ENCODE peak calls at places on chromosomes 3 and 15, in eight cellular contexts. One of them, this sample, is unnamed.
A peak's percentile ranks its signal among the peaks of the same experiment; 100 is the strongest.

GRCh38 chr3:31748281-31749245 is 215.8 kb downstream of the STT3B start:
- DNase-seq in GM04504: no peak
- DNase-seq in EL: no peak
- DNase-seq in activated gamma-delta T cell treated with Interleukin-2 at 50 U/mL for 16 hours: no peak
- DNase-seq in T-helper 9 cell: no peak
- DNase-seq in tibial artery: no peak
- DNase-seq in prostate gland: no peak
- DNase-seq in globus pallidus: no peak
- DNase-seq in this sample: no peak

GRCh38 chr15:84856731-84857417 is 27.6 kb upstream of the SLC28A1 start:
- DNase-seq in activated gamma-delta T cell treated with Interleukin-2 at 50 U/mL for 16 hours: no peak
- DNase-seq in EL: no peak
- DNase-seq in prostate gland: no peak
- DNase-seq in GM04504: no peak
- DNase-seq in tibial artery: no peak
- DNase-seq in T-helper 9 cell: no peak
- DNase-seq in globus pallidus: no peak
- DNase-seq in this sample: no peak

GRCh38 chr3:4570840-4571621 is 77.9 kb downstream of the ITPR1 start:
- DNase-seq in globus pallidus: peak; percentile 10
- DNase-seq in activated gamma-delta T cell treated with Interleukin-2 at 50 U/mL for 16 hours: no peak
- DNase-seq in GM04504: no peak
- DNase-seq in prostate gland: no peak
- DNase-seq in T-helper 9 cell: no peak
- DNase-seq in tibial artery: no peak
- DNase-seq in EL: no peak
- DNase-seq in this sample: no peak

GRCh38 chr15:60096157-60096556 is 92.0 kb downstream of the FOXB1 start:
- DNase-seq in GM04504: no peak
- DNase-seq in prostate gland: no peak
- DNase-seq in EL: peak; percentile 83
- DNase-seq in tibial artery: no peak
- DNase-seq in activated gamma-delta T cell treated with Interleukin-2 at 50 U/mL for 16 hours: no peak
- DNase-seq in T-helper 9 cell: no peak
- DNase-seq in globus pallidus: no peak
- DNase-seq in this sample: no peak

GRCh38 chr3:105868745-105869530 is at the start of gene CBLB:
- DNase-seq in EL: peak; percentile 95
- DNase-seq in T-helper 9 cell: peak; percentile 73
- DNase-seq in tibial artery: peak; percentile 96
- DNase-seq in activated gamma-delta T cell treated with Interleukin-2 at 50 U/mL for 16 hours: peak; percentile 77
- DNase-seq in globus pallidus: peak; percentile 95
- DNase-seq in GM04504: peak; percentile 95
- DNase-seq in prostate gland: peak; percentile 92
- DNase-seq in this sample: peak; percentile 94

GRCh38 chr15:95259965-95260364 is 1028.6 kb downstream of the MCTP2 start:
- DNase-seq in activated gamma-delta T cell treated with Interleukin-2 at 50 U/mL for 16 hours: no peak
- DNase-seq in globus pallidus: no peak
- DNase-seq in T-helper 9 cell: no peak
- DNase-seq in GM04504: no peak
- DNase-seq in EL: no peak
- DNase-seq in tibial artery: no peak
- DNase-seq in prostate gland: no peak
- DNase-seq in this sample: no peak

GRCh38 chr3:18379647-18380046 is 45.5 kb downstream of the SATB1 start:
- DNase-seq in EL: no peak
- DNase-seq in prostate gland: no peak
- DNase-seq in activated gamma-delta T cell treated with Interleukin-2 at 50 U/mL for 16 hours: no peak
- DNase-seq in T-helper 9 cell: no peak
- DNase-seq in GM04504: no peak
- DNase-seq in globus pallidus: no peak
- DNase-seq in tibial artery: no peak
- DNase-seq in this sample: no peak

GRCh38 chr15:77819841-77820728 is 187.4 kb upstream of the LINGO1 start:
- DNase-seq in activated gamma-delta T cell treated with Interleukin-2 at 50 U/mL for 16 hours: no peak
- DNase-seq in globus pallidus: no peak
- DNase-seq in GM04504: no peak
- DNase-seq in EL: peak; percentile 31
- DNase-seq in T-helper 9 cell: no peak
- DNase-seq in prostate gland: no peak
- DNase-seq in tibial artery: no peak
- DNase-seq in this sample: no peak

GRCh38 chr3:60017631-60018030 is 967.8 kb upstream of the CFAP20DC start:
- DNase-seq in EL: no peak
- DNase-seq in GM04504: peak; percentile 11
- DNase-seq in T-helper 9 cell: no peak
- DNase-seq in globus pallidus: no peak
- DNase-seq in prostate gland: no peak
- DNase-seq in activated gamma-delta T cell treated with Interleukin-2 at 50 U/mL for 16 hours: peak; percentile 31
- DNase-seq in tibial artery: no peak
- DNase-seq in this sample: no peak

GRCh38 chr3:55362206-55362960 is 124.7 kb downstream of the WNT5A start:
- DNase-seq in EL: peak; percentile 65
- DNase-seq in prostate gland: no peak
- DNase-seq in globus pallidus: no peak
- DNase-seq in T-helper 9 cell: no peak
- DNase-seq in GM04504: no peak
- DNase-seq in activated gamma-delta T cell treated with Interleukin-2 at 50 U/mL for 16 hours: no peak
- DNase-seq in tibial artery: no peak
- DNase-seq in this sample: no peak

GRCh38 chr3:53744351-53744750 is 101.9 kb downstream of the CHDH start:
- DNase-seq in EL: no peak
- DNase-seq in T-helper 9 cell: no peak
- DNase-seq in globus pallidus: no peak
- DNase-seq in GM04504: no peak
- DNase-seq in tibial artery: no peak
- DNase-seq in activated gamma-delta T cell treated with Interleukin-2 at 50 U/mL for 16 hours: no peak
- DNase-seq in prostate gland: no peak
- DNase-seq in this sample: no peak

GRCh38 chr3:101253429-101253828 is 66.9 kb downstream of the IMPG2 start:
- DNase-seq in tibial artery: no peak
- DNase-seq in globus pallidus: no peak
- DNase-seq in activated gamma-delta T cell treated with Interleukin-2 at 50 U/mL for 16 hours: no peak
- DNase-seq in prostate gland: no peak
- DNase-seq in EL: no peak
- DNase-seq in T-helper 9 cell: no peak
- DNase-seq in GM04504: no peak
- DNase-seq in this sample: no peak

GRCh38 chr15:31304736-31305365 is 21.8 kb upstream of the KLF13 start:
- DNase-seq in activated gamma-delta T cell treated with Interleukin-2 at 50 U/mL for 16 hours: no peak
- DNase-seq in EL: no peak
- DNase-seq in prostate gland: no peak
- DNase-seq in tibial artery: no peak
- DNase-seq in globus pallidus: no peak
- DNase-seq in T-helper 9 cell: no peak
- DNase-seq in GM04504: no peak
- DNase-seq in this sample: no peak

GRCh38 chr15:69160976-69161877 is 792 bp downstream of the GLCE start:
- DNase-seq in GM04504: no peak
- DNase-seq in tibial artery: peak; percentile 21
- DNase-seq in EL: peak; percentile 45
- DNase-seq in globus pallidus: peak; percentile 75
- DNase-seq in prostate gland: peak; percentile 14
- DNase-seq in activated gamma-delta T cell treated with Interleukin-2 at 50 U/mL for 16 hours: peak; percentile 14
- DNase-seq in T-helper 9 cell: peak; percentile 11
- DNase-seq in this sample: peak; percentile 32

GRCh38 chr3:21477896-21478295 is 273.1 kb downstream of the ZNF385D start:
- DNase-seq in T-helper 9 cell: no peak
- DNase-seq in globus pallidus: no peak
- DNase-seq in GM04504: no peak
- DNase-seq in activated gamma-delta T cell treated with Interleukin-2 at 50 U/mL for 16 hours: no peak
- DNase-seq in prostate gland: no peak
- DNase-seq in EL: peak; percentile 76
- DNase-seq in tibial artery: no peak
- DNase-seq in this sample: no peak

GRCh38 chr15:97168704-97169475 is 791.6 kb upstream of the ARRDC4 start:
- DNase-seq in EL: no peak
- DNase-seq in T-helper 9 cell: no peak
- DNase-seq in activated gamma-delta T cell treated with Interleukin-2 at 50 U/mL for 16 hours: no peak
- DNase-seq in GM04504: no peak
- DNase-seq in prostate gland: no peak
- DNase-seq in globus pallidus: no peak
- DNase-seq in tibial artery: no peak
- DNase-seq in this sample: no peak

GRCh38 chr3:59451800-59452741 is 402.2 kb upstream of the CFAP20DC start:
- DNase-seq in GM04504: no peak
- DNase-seq in activated gamma-delta T cell treated with Interleukin-2 at 50 U/mL for 16 hours: no peak
- DNase-seq in tibial artery: no peak
- DNase-seq in globus pallidus: no peak
- DNase-seq in T-helper 9 cell: no peak
- DNase-seq in EL: no peak
- DNase-seq in prostate gland: no peak
- DNase-seq in this sample: no peak

GRCh38 chr3:22922317-22922716 is 280.8 kb upstream of the UBE2E2 start:
- DNase-seq in tibial artery: no peak
- DNase-seq in prostate gland: no peak
- DNase-seq in GM04504: no peak
- DNase-seq in T-helper 9 cell: no peak
- DNase-seq in globus pallidus: no peak
- DNase-seq in activated gamma-delta T cell treated with Interleukin-2 at 50 U/mL for 16 hours: no peak
- DNase-seq in EL: peak; percentile 11
- DNase-seq in this sample: no peak

GRCh38 chr3:42195879-42196330 is 70.1 kb downstream of the CCK start:
- DNase-seq in prostate gland: no peak
- DNase-seq in activated gamma-delta T cell treated with Interleukin-2 at 50 U/mL for 16 hours: no peak
- DNase-seq in globus pallidus: no peak
- DNase-seq in T-helper 9 cell: no peak
- DNase-seq in tibial artery: no peak
- DNase-seq in EL: no peak
- DNase-seq in GM04504: no peak
- DNase-seq in this sample: no peak

GRCh38 chr3:109696932-109697331 is 359.6 kb upstream of the DPPA4 start:
- DNase-seq in prostate gland: no peak
- DNase-seq in activated gamma-delta T cell treated with Interleukin-2 at 50 U/mL for 16 hours: no peak
- DNase-seq in EL: no peak
- DNase-seq in tibial artery: no peak
- DNase-seq in GM04504: no peak
- DNase-seq in globus pallidus: no peak
- DNase-seq in T-helper 9 cell: no peak
- DNase-seq in this sample: no peak

GRCh38 chr3:151356791-151357460 is 27.6 kb upstream of the P2RY13 start:
- DNase-seq in globus pallidus: no peak
- DNase-seq in activated gamma-delta T cell treated with Interleukin-2 at 50 U/mL for 16 hours: no peak
- DNase-seq in tibial artery: no peak
- DNase-seq in prostate gland: no peak
- DNase-seq in EL: no peak
- DNase-seq in T-helper 9 cell: no peak
- DNase-seq in GM04504: no peak
- DNase-seq in this sample: no peak

GRCh38 chr15:81296673-81297072 is 27.3 kb downstream of the STARD5 start:
- DNase-seq in T-helper 9 cell: peak; percentile 52
- DNase-seq in activated gamma-delta T cell treated with Interleukin-2 at 50 U/mL for 16 hours: peak; percentile 77
- DNase-seq in GM04504: no peak
- DNase-seq in globus pallidus: peak; percentile 63
- DNase-seq in prostate gland: no peak
- DNase-seq in tibial artery: peak; percentile 62
- DNase-seq in EL: no peak
- DNase-seq in this sample: peak; percentile 47

GRCh38 chr3:42097166-42097946 is 6.2 kb downstream of the TRAK1 start:
- DNase-seq in activated gamma-delta T cell treated with Interleukin-2 at 50 U/mL for 16 hours: no peak
- DNase-seq in T-helper 9 cell: no peak
- DNase-seq in EL: peak; percentile 84
- DNase-seq in GM04504: no peak
- DNase-seq in globus pallidus: no peak
- DNase-seq in prostate gland: no peak
- DNase-seq in tibial artery: no peak
- DNase-seq in this sample: no peak

GRCh38 chr3:8456118-8456811 is 45.4 kb upstream of the LMCD1 start:
- DNase-seq in GM04504: no peak
- DNase-seq in activated gamma-delta T cell treated with Interleukin-2 at 50 U/mL for 16 hours: no peak
- DNase-seq in globus pallidus: no peak
- DNase-seq in prostate gland: no peak
- DNase-seq in EL: peak; percentile 14
- DNase-seq in tibial artery: no peak
- DNase-seq in T-helper 9 cell: no peak
- DNase-seq in this sample: no peak

GRCh38 chr3:47054414-47054813 is 74.9 kb downstream of the NBEAL2 start:
- DNase-seq in activated gamma-delta T cell treated with Interleukin-2 at 50 U/mL for 16 hours: no peak
- DNase-seq in T-helper 9 cell: no peak
- DNase-seq in GM04504: no peak
- DNase-seq in globus pallidus: no peak
- DNase-seq in tibial artery: no peak
- DNase-seq in prostate gland: no peak
- DNase-seq in EL: no peak
- DNase-seq in this sample: no peak

GRCh38 chr3:182925944-182926337 is 54.4 kb downstream of the DCUN1D1 start:
- DNase-seq in T-helper 9 cell: no peak
- DNase-seq in activated gamma-delta T cell treated with Interleukin-2 at 50 U/mL for 16 hours: no peak
- DNase-seq in EL: no peak
- DNase-seq in GM04504: no peak
- DNase-seq in globus pallidus: no peak
- DNase-seq in tibial artery: no peak
- DNase-seq in prostate gland: no peak
- DNase-seq in this sample: no peak

GRCh38 chr3:11567516-11568467 is 75.9 kb downstream of the VGLL4 start:
- DNase-seq in T-helper 9 cell: no peak
- DNase-seq in prostate gland: no peak
- DNase-seq in tibial artery: peak; percentile 79
- DNase-seq in globus pallidus: no peak
- DNase-seq in activated gamma-delta T cell treated with Interleukin-2 at 50 U/mL for 16 hours: no peak
- DNase-seq in GM04504: peak; percentile 64
- DNase-seq in EL: peak; percentile 91
- DNase-seq in this sample: no peak